ENCODE peak calls at places on chromosomes 3 and 15, in eight cellular contexts. T, Q, I, S, K, Y, L and G are unnamed samples.
A peak's percentile ranks its signal among the peaks of the same experiment; 100 is the strongest.

GRCh38 chr3:77071806-77072205 is 31.9 kb downstream of the ROBO2 start:
- DNase-seq in T (no peak), Q (no peak), I (no peak), S (no peak), K (no peak), Y (no peak), L (no peak), G (no peak)

GRCh38 chr3:143109861-143110260 is 9.7 kb upstream of the CHST2 start:
- DNase-seq in T (no peak), Q (no peak), I (no peak), S (no peak), K (no peak), Y (no peak), L (no peak), G (no peak)

GRCh38 chr15:25810631-25811077 is 52.5 kb downstream of the ATP10A start:
- DNase-seq in T (no peak), Q (no peak), I (no peak), S (no peak), K (no peak), Y (no peak), L (no peak), G (no peak)

GRCh38 chr15:62253294-62253693 is 88.2 kb upstream of the C2CD4B start:
- DNase-seq in T (no peak), Q (no peak), I (no peak), S (no peak), K (no peak), Y (no peak), L (no peak), G (no peak)

GRCh38 chr15:68536331-68537095 is 42.3 kb upstream of the CORO2B start:
- DNase-seq in T (no peak), Q (peak; percentile 91), I (no peak), S (no peak), K (no peak), Y (no peak), L (no peak), G (peak; percentile 95)

GRCh38 chr3:11764931-11765363 is 81.7 kb downstream of the TAMM41 start:
- DNase-seq in T (peak; percentile 49), Q (peak; percentile 65), I (peak; percentile 10), S (no peak), K (no peak), Y (no peak), L (no peak), G (peak; percentile 91)

GRCh38 chr15:31551323-31551722 is 224.7 kb downstream of the KLF13 start:
- DNase-seq in T (no peak), Q (no peak), I (no peak), S (no peak), K (no peak), Y (no peak), L (no peak), G (no peak)

GRCh38 chr3:16182612-16183011 is 8.1 kb downstream of the GALNT15 start:
- DNase-seq in T (no peak), Q (no peak), I (no peak), S (no peak), K (no peak), Y (no peak), L (no peak), G (no peak)